ENCODE peak calls at places on chromosomes 3 and 15, in eight cellular contexts. W, I, E, B, Q, M, T and Y are unnamed samples.

GRCh38 chr15:76289582-76289981 is 21.7 kb downstream of the ETFA start:
- DNase-seq in W (no peak), I (no peak), E (no peak), B (no peak), Q (no peak), M (no peak), T (no peak), Y (no peak)

GRCh38 chr3:36408146-36408545 is 27.8 kb downstream of the STAC start:
- DNase-seq in W (no peak), I (peak; percentile 27), E (no peak), B (peak; percentile 46), Q (no peak), M (no peak), T (no peak), Y (no peak)

GRCh38 chr15:89016549-89017041 is 71.7 kb upstream of the ABHD2 start:
- DNase-seq in W (peak; percentile 59), I (no peak), E (no peak), B (no peak), Q (no peak), M (peak; percentile 39), T (no peak), Y (peak; percentile 31)

GRCh38 chr15:63896336-63897115 is 62.8 kb upstream of the HERC1 start:
- DNase-seq in W (peak; percentile 83), I (no peak), E (peak; percentile 32), B (peak; percentile 74), Q (no peak), M (no peak), T (no peak), Y (peak; percentile 41)

GRCh38 chr15:67569668-67570067 is 27.2 kb downstream of the MAP2K5 start:
- DNase-seq in W (no peak), I (no peak), E (no peak), B (no peak), Q (no peak), M (no peak), T (no peak), Y (no peak)

GRCh38 chr3:56254835-56255234 is 213.4 kb downstream of the ERC2 start:
- DNase-seq in W (no peak), I (no peak), E (no peak), B (peak; percentile 4), Q (no peak), M (no peak), T (no peak), Y (no peak)

GRCh38 chr3:182136008-182136910 is 424.5 kb downstream of the SOX2 start:
- DNase-seq in W (no peak), I (no peak), E (no peak), B (no peak), Q (no peak), M (no peak), T (no peak), Y (no peak)

GRCh38 chr3:46903341-46904302 is 26.1 kb downstream of the PTH1R start:
- DNase-seq in W (peak; percentile 45), I (no peak), E (no peak), B (no peak), Q (no peak), M (no peak), T (peak; percentile 82), Y (peak; percentile 42)

GRCh38 chr15:67307156-67307555 is 52.6 kb downstream of the IQCH start:
- DNase-seq in W (no peak), I (no peak), E (no peak), B (no peak), Q (no peak), M (no peak), T (no peak), Y (no peak)

GRCh38 chr3:17088602-17089313 is 204.0 kb downstream of the PLCL2 start:
- DNase-seq in W (no peak), I (no peak), E (no peak), B (no peak), Q (no peak), M (no peak), T (no peak), Y (peak; percentile 20)

GRCh38 chr3:169945313-169945712 is 21.3 kb upstream of the SEC62 start:
- DNase-seq in W (no peak), I (no peak), E (peak; percentile 27), B (peak; percentile 87), Q (no peak), M (no peak), T (no peak), Y (no peak)

GRCh38 chr3:43759297-43759782 is 68.6 kb downstream of the ABHD5 start:
- DNase-seq in W (peak; percentile 98), I (no peak), E (no peak), B (peak; percentile 17), Q (peak; percentile 43), M (no peak), T (no peak), Y (peak; percentile 40)

GRCh38 chr15:84883916-84884781 is at the start of gene SLC28A1:
- DNase-seq in W (no peak), I (no peak), E (no peak), B (no peak), Q (no peak), M (no peak), T (no peak), Y (no peak)

GRCh38 chr15:79834496-79834895 is 62.3 kb downstream of the MTHFS start:
- DNase-seq in W (no peak), I (no peak), E (no peak), B (no peak), Q (no peak), M (no peak), T (no peak), Y (no peak)

GRCh38 chr3:165518346-165518745 is 318.9 kb downstream of the BCHE start:
- DNase-seq in W (no peak), I (no peak), E (no peak), B (no peak), Q (no peak), M (no peak), T (no peak), Y (no peak)

GRCh38 chr3:183490653-183491052 is 62.2 kb upstream of the MCF2L2 start:
- DNase-seq in W (no peak), I (no peak), E (peak; percentile 87), B (no peak), Q (no peak), M (no peak), T (no peak), Y (no peak)

GRCh38 chr15:65071381-65071811 is 3.6 kb upstream of the RASL12 start:
- DNase-seq in W (no peak), I (no peak), E (no peak), B (no peak), Q (no peak), M (no peak), T (no peak), Y (peak; percentile 65)

GRCh38 chr3:10343526-10343925 is 22.6 kb upstream of the SEC13 start:
- DNase-seq in W (no peak), I (no peak), E (no peak), B (no peak), Q (no peak), M (no peak), T (no peak), Y (no peak)

GRCh38 chr3:105780114-105780513 is 88.7 kb downstream of the CBLB start:
- DNase-seq in W (no peak), I (no peak), E (no peak), B (no peak), Q (no peak), M (no peak), T (no peak), Y (no peak)

GRCh38 chr15:67242665-67243064 is 11.8 kb downstream of the AAGAB start:
- DNase-seq in W (no peak), I (no peak), E (no peak), B (no peak), Q (no peak), M (no peak), T (no peak), Y (no peak)

GRCh38 chr15:62067448-62068044 is 769 bp downstream of the C2CD4A start:
- DNase-seq in W (no peak), I (peak; percentile 62), E (peak; percentile 49), B (no peak), Q (no peak), M (no peak), T (no peak), Y (peak; percentile 38)

GRCh38 chr3:106004841-106005240 is 136.0 kb upstream of the CBLB start:
- DNase-seq in W (no peak), I (no peak), E (no peak), B (no peak), Q (no peak), M (no peak), T (no peak), Y (no peak)

GRCh38 chr3:188229177-188229576 is 75.2 kb downstream of the LPP start:
- DNase-seq in W (no peak), I (no peak), E (no peak), B (no peak), Q (no peak), M (no peak), T (no peak), Y (no peak)

GRCh38 chr3:16301490-16301889 is 36.5 kb downstream of the OXNAD1 start:
- DNase-seq in W (no peak), I (peak; percentile 23), E (no peak), B (no peak), Q (no peak), M (no peak), T (no peak), Y (no peak)

GRCh38 chr15:80242802-80243201 is 9.2 kb downstream of the CTXND1 start:
- DNase-seq in W (no peak), I (no peak), E (no peak), B (no peak), Q (no peak), M (no peak), T (no peak), Y (no peak)

GRCh38 chr15:33908396-33908795 is 59.9 kb upstream of the CHRM5 start:
- DNase-seq in W (no peak), I (no peak), E (no peak), B (no peak), Q (no peak), M (no peak), T (no peak), Y (no peak)

GRCh38 chr3:128486692-128487537 is 6.1 kb downstream of the GATA2 start:
- DNase-seq in W (no peak), I (peak; percentile 62), E (no peak), B (no peak), Q (no peak), M (no peak), T (peak; percentile 90), Y (peak; percentile 43)

GRCh38 chr3:123518892-123519485 is 65.9 kb downstream of the HACD2 start:
- DNase-seq in W (no peak), I (no peak), E (no peak), B (no peak), Q (no peak), M (no peak), T (no peak), Y (no peak)

GRCh38 chr3:113499081-113499480 is 15.9 kb downstream of the SPICE1 start:
- DNase-seq in W (no peak), I (no peak), E (no peak), B (no peak), Q (no peak), M (no peak), T (no peak), Y (no peak)

GRCh38 chr3:181176610-181177009 is 187.1 kb upstream of the DNAJC19 start:
- DNase-seq in W (peak; percentile 26), I (peak; percentile 52), E (peak; percentile 52), B (peak; percentile 53), Q (no peak), M (peak; percentile 12), T (no peak), Y (peak; percentile 70)

GRCh38 chr3:105274958-105275357 is 91.8 kb upstream of the ALCAM start:
- DNase-seq in W (no peak), I (no peak), E (no peak), B (no peak), Q (no peak), M (no peak), T (no peak), Y (no peak)

GRCh38 chr3:120102674-120103073 is 8.4 kb upstream of the GSK3B start:
- DNase-seq in W (no peak), I (no peak), E (no peak), B (no peak), Q (no peak), M (no peak), T (no peak), Y (no peak)

GRCh38 chr15:59229453-59229852 is 22.8 kb downstream of the LDHAL6B start:
- DNase-seq in W (no peak), I (no peak), E (no peak), B (no peak), Q (no peak), M (no peak), T (no peak), Y (no peak)

GRCh38 chr15:47888721-47889120 is 171.4 kb downstream of the SEMA6D start:
- DNase-seq in W (no peak), I (no peak), E (no peak), B (no peak), Q (no peak), M (no peak), T (no peak), Y (no peak)